ENCODE peak calls at places on chromosomes 16 and 17, in nine cellular contexts. T is cardiac muscle cell, S is transverse colon, H is breast epithelium, Q is sigmoid colon, Y is pancreas, F is right lobe of liver, Z is A673, B is right atrium auricular region. N is an unnamed sample.

GRCh38 chr17:35161281-35161761 is 13.7 kb downstream of the UNC45B start:
- DNase-seq in Z (no peak), Q (no peak), T (peak; percentile 34), B (no peak), F (no peak), S (no peak), H (no peak), Y (no peak), N (no peak)

GRCh38 chr16:12089492-12090161 is 113.1 kb downstream of the SNX29 start:
- DNase-seq in B (no peak), Z (peak; percentile 14), F (peak; percentile 48), Y (no peak), S (peak; percentile 37), T (peak; percentile 74), Q (peak; percentile 67), H (peak; percentile 36), N (peak; percentile 47)

GRCh38 chr16:55505333-55506015 is 3.4 kb upstream of the LPCAT2 start:
- DNase-seq in Z (no peak), H (no peak), S (no peak), F (no peak), B (no peak), Q (no peak), Y (no peak), T (no peak), N (no peak)

GRCh38 chr17:17042851-17043667 is 802 bp downstream of the MPRIP start:
- DNase-seq in B (no peak), Y (no peak), Z (no peak), H (peak; percentile 48), F (no peak), S (no peak), T (peak; percentile 38), Q (no peak), N (peak; percentile 56)

GRCh38 chr16:79767597-79768280 is 167.2 kb upstream of the MAF start:
- DNase-seq in H (no peak), B (no peak), F (peak; percentile 68), S (peak; percentile 57), Q (no peak), T (peak; percentile 51), Y (no peak), Z (no peak), N (peak; percentile 37)

GRCh38 chr16:56672761-56673536 is 3.3 kb downstream of the MT1H start:
- DNase-seq in B (no peak), F (no peak), Z (no peak), Y (no peak), H (no peak), S (no peak), T (no peak), Q (no peak), N (no peak)

GRCh38 chr16:27429981-27430441 is 28.0 kb downstream of the IL21R start:
- DNase-seq in H (no peak), Q (peak; percentile 41), Z (no peak), S (no peak), F (no peak), Y (no peak), B (peak; percentile 43), T (peak; percentile 7), N (no peak)

GRCh38 chr16:55989569-55989907 is 114.4 kb upstream of the CES5A start:
- DNase-seq in Z (no peak), F (peak; percentile 47), T (no peak), Q (no peak), Y (peak; percentile 33), B (no peak), S (no peak), H (no peak), N (no peak)

GRCh38 chr16:67396159-67396774 is 3.0 kb upstream of the TPPP3 start:
- DNase-seq in Q (peak; percentile 89), Y (peak; percentile 95), S (peak; percentile 92), T (peak; percentile 64), B (peak; percentile 94), F (peak; percentile 61), Z (peak; percentile 61), H (peak; percentile 83), N (peak; percentile 79)

GRCh38 chr17:19573075-19573474 is 39.4 kb downstream of the SLC47A1 start:
- DNase-seq in S (no peak), Y (no peak), B (no peak), T (peak; percentile 8), Z (no peak), F (no peak), Q (no peak), H (no peak), N (no peak)

GRCh38 chr17:78107457-78107856 is 21.1 kb downstream of the TMC6 start:
- DNase-seq in T (no peak), F (no peak), H (no peak), Z (no peak), B (no peak), Y (no peak), Q (peak; percentile 60), S (no peak), N (no peak)

GRCh38 chr16:67104845-67105244 is 4.9 kb upstream of the PHAF1 start:
- DNase-seq in B (no peak), Y (no peak), Q (no peak), S (peak; percentile 68), T (no peak), Z (no peak), F (no peak), H (no peak), N (no peak)

GRCh38 chr17:59004338-59005111 is 102.2 kb downstream of the TRIM37 start:
- DNase-seq in B (peak; percentile 73), S (peak; percentile 64), Q (no peak), T (peak; percentile 73), F (no peak), Z (peak; percentile 75), Y (no peak), H (no peak), N (peak; percentile 29)

GRCh38 chr17:37107406-37108083 is 158.8 kb downstream of the AATF start:
- DNase-seq in S (no peak), H (peak; percentile 81), Q (peak; percentile 77), F (peak; percentile 91), B (no peak), Y (peak; percentile 76), T (peak; percentile 36), Z (no peak), N (peak; percentile 3)

GRCh38 chr16:11698271-11698689 is 30.0 kb downstream of the SNN start:
- DNase-seq in T (no peak), B (peak; percentile 13), F (no peak), Z (no peak), S (no peak), H (no peak), Q (no peak), Y (no peak), N (peak; percentile 42)

DNA sequence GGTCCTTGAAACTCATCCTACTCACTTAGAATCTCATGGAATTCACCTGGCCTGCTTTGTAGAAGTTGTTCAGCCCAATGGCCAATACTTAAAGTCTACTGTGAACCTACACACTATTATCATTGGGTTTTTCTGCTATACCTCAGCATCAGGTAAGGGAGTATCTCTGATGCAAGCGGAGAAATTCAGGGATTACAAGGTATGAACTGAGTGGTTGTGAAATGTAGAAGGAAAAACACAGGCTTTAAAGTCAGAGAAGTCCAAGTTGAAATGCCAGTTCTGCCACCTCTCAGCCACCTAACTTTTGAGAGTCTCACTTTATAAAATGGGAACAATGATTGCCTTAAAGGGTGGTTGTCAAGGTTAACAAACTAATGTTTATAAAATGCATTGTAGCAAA is 31.0 kb downstream of the COX11 start:
- DNase-seq in S (no peak), Q (no peak), H (no peak), T (no peak), Y (no peak), B (no peak), F (no peak), Z (no peak), N (no peak)
- H3K4me1 ChIP-seq in S (peaks cover 14% of the 10 kb centered on the region), Q (no peaks in the 10 kb centered on the region), H (no peaks in the 10 kb centered on the region), T (peaks cover 9% of the 10 kb centered on the region), Y (no peaks in the 10 kb centered on the region), B (no peaks in the 10 kb centered on the region), F (no peaks in the 10 kb centered on the region), Z (no peaks in the 10 kb centered on the region), N (no peaks in the 10 kb centered on the region)

DNA sequence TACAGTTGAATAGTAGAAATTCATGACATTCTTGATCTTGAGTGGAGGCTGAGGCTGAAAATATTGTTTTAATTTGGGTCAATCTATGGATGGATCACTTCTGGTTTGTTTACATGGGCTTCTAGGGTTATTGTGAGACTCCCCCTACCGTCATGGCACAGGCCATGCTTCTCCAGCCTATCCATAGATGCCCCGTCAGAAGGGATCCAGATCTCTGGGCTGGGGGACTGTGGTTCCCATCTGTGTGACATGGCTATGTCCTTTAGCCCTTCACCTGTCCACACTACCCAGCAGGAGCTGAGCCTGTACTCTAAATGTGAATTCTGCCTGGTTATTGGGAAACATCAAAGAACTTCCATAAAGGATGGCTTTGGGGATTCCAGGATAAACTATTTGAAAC is 160.4 kb downstream of the ABCC12 start:
- DNase-seq in H (no peak), T (no peak), B (no peak), S (no peak), Y (no peak), Q (no peak), Z (no peak), F (no peak), N (no peak)
- TF ChIP-seq CTCF in H (no peak), T (peak; percentile 10), B (no peak), S (no peak), Y (no peak), Q (no peak), Z (peak; percentile 24), F (no peak), N (peak; percentile 12)

GRCh38 chr17:47276868-47277267 is 23.2 kb downstream of the ITGB3 start:
- DNase-seq in S (peak; percentile 58), B (peak; percentile 87), Z (peak; percentile 60), Y (peak; percentile 81), H (peak; percentile 72), Q (peak; percentile 94), F (peak; percentile 76), T (peak; percentile 84), N (peak; percentile 58)

GRCh38 chr17:47277921-47278320 is 24.3 kb downstream of the ITGB3 start:
- DNase-seq in F (no peak), T (no peak), S (no peak), Q (no peak), Z (no peak), B (no peak), Y (no peak), H (no peak), N (no peak)

GRCh38 chr17:47275245-47275984 is 21.8 kb downstream of the ITGB3 start:
- DNase-seq in H (peak; percentile 68), S (peak; percentile 75), Q (peak; percentile 98), B (peak; percentile 80), F (peak; percentile 92), T (peak; percentile 89), Z (peak; percentile 7), Y (peak; percentile 75), N (peak; percentile 71)

GRCh38 chr17:47274319-47275069 is 20.9 kb downstream of the ITGB3 start:
- DNase-seq in F (no peak), T (no peak), B (no peak), H (no peak), Q (peak; percentile 76), Y (no peak), S (no peak), Z (no peak), N (no peak)

DNA sequence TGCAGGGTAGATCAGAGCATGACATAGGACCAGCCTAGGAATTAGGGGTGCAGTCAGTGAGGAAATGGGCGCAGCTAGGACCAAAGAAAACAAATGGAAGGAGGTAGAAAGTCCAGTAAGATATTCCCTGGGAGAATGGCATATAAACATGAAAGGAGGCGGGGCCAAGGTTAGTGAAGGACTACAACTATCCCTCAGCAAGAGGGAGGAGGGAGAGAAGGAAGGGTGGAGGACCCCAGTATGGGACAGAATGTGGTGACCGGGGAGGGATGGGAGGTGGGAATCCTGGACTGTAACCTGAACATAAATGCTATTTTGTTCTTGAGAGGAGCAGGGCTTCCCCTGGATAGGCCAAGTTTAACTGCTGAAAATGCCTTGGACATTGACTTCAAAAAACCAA is 22.8 kb downstream of the ITGB3 start:
- DNase-seq in Y (no peak), H (no peak), T (no peak), Z (no peak), F (no peak), S (no peak), Q (no peak), B (no peak), N (no peak)
- H3K4me1 ChIP-seq in Y (peaks cover 5% of the 10 kb centered on the region), H (peaks cover 15% of the 10 kb centered on the region), T (peaks cover 30% of the 10 kb centered on the region), Z (peaks cover 4% of the 10 kb centered on the region), F (peaks cover 21% of the 10 kb centered on the region), S (peaks cover 56% of the 10 kb centered on the region), Q (peaks cover 70% of the 10 kb centered on the region), B (peaks cover 70% of the 10 kb centered on the region), N (no peaks in the 10 kb centered on the region)

GRCh38 chr17:2174471-2175293 is 119.8 kb downstream of the HIC1 start:
- DNase-seq in H (no peak), Z (no peak), B (peak; percentile 83), F (peak; percentile 82), Q (peak; percentile 87), T (peak; percentile 98), S (peak; percentile 25), Y (peak; percentile 79), N (no peak)
- TF ChIP-seq CTCF in H (no peak), Z (no peak), B (no peak), F (no peak), Q (no peak), T (no peak), S (no peak), Y (no peak), N (no peak)

N was measured in foreskin keratinocyte.